ENCODE peak calls at places on chromosomes 6 and 20, in six cellular contexts. I is MM.1S, Q is endodermal cell, V is kidney epithelial cell, Y is fibroblast of pulmonary artery, W is esophagus squamous epithelium. H is an unnamed sample.

GRCh38 chr6:4506221-4506620 is 270.0 kb upstream of the CDYL start:
- DNase-seq in I (no peak), Q (no peak), V (no peak), Y (no peak), W (no peak), H (no peak)

GRCh38 chr6:33885121-33886057 is 81.6 kb upstream of the MLN start:
- DNase-seq in I (no peak), Q (no peak), V (peak), Y (peak), W (no peak), H (peak)

GRCh38 chr20:33272155-33272873 is 10.7 kb upstream of the BPIFB1 start:
- DNase-seq in I (no peak), Q (peak), V (no peak), Y (no peak), W (no peak), H (no peak)

GRCh38 chr20:50595433-50595895 is 85.3 kb downstream of the PTPN1 start:
- DNase-seq in I (no peak), Q (peak), V (no peak), Y (no peak), W (no peak), H (no peak)

GRCh38 chr6:140285471-140285870 is 911.0 kb upstream of the CITED2 start:
- DNase-seq in I (no peak), Q (no peak), V (no peak), Y (no peak), W (no peak), H (no peak)

GRCh38 chr20:35887393-35888064 is 66.8 kb downstream of the SCAND1 start:
- DNase-seq in I (no peak), Q (no peak), V (no peak), Y (no peak), W (no peak), H (no peak)

GRCh38 chr6:20182069-20182468 is 30.2 kb downstream of the MBOAT1 start:
- DNase-seq in I (no peak), Q (no peak), V (no peak), Y (no peak), W (no peak), H (no peak)

GRCh38 chr6:95551678-95552324 is 25.5 kb upstream of the MANEA start:
- DNase-seq in I (no peak), Q (no peak), V (no peak), Y (no peak), W (no peak), H (no peak)

GRCh38 chr6:85449388-85449817 is 480 bp upstream of the NT5E start:
- DNase-seq in I (peak), Q (no peak), V (no peak), Y (peak), W (no peak), H (peak)

GRCh38 chr6:166076625-166077024 is 91.0 kb downstream of the TBXT start:
- DNase-seq in I (no peak), Q (peak), V (no peak), Y (no peak), W (no peak), H (no peak)

GRCh38 chr6:147381734-147382133 is 126.8 kb upstream of the SAMD5 start:
- DNase-seq in I (no peak), Q (no peak), V (no peak), Y (no peak), W (no peak), H (peak)

GRCh38 chr20:49230575-49231211 is 11.5 kb downstream of the DDX27 start:
- DNase-seq in I (no peak), Q (no peak), V (no peak), Y (no peak), W (no peak), H (no peak)

GRCh38 chr6:4280721-4281120 is 145.3 kb upstream of the ECI2 start:
- DNase-seq in I (no peak), Q (peak), V (peak), Y (peak), W (no peak), H (peak)

GRCh38 chr6:21987501-21987957 is 309.3 kb downstream of the PRL start:
- DNase-seq in I (no peak), Q (peak), V (peak), Y (peak), W (peak), H (peak)

GRCh38 chr20:61515922-61516321 is 263.9 kb downstream of the CDH4 start:
- DNase-seq in I (no peak), Q (no peak), V (no peak), Y (no peak), W (no peak), H (no peak)

GRCh38 chr20:61647741-61648140 is 395.7 kb downstream of the CDH4 start:
- DNase-seq in I (no peak), Q (no peak), V (no peak), Y (no peak), W (no peak), H (no peak)

GRCh38 chr6:79377830-79378460 is 143.5 kb upstream of the HMGN3 start:
- DNase-seq in I (peak), Q (no peak), V (no peak), Y (peak), W (no peak), H (peak)

GRCh38 chr6:39251406-39251805 is 22.1 kb upstream of the KCNK5 start:
- DNase-seq in I (no peak), Q (no peak), V (peak), Y (no peak), W (no peak), H (no peak)

GRCh38 chr20:6559791-6560190 is 207.7 kb upstream of the BMP2 start:
- DNase-seq in I (no peak), Q (no peak), V (no peak), Y (no peak), W (no peak), H (no peak)

GRCh38 chr6:25628471-25629201 is 23.4 kb upstream of the SCGN start:
- DNase-seq in I (no peak), Q (no peak), V (no peak), Y (no peak), W (no peak), H (no peak)

GRCh38 chr20:8254911-8255582 is 123.0 kb downstream of the PLCB1 start:
- DNase-seq in I (no peak), Q (no peak), V (no peak), Y (no peak), W (no peak), H (peak)

GRCh38 chr20:48957521-48957920 is 36.0 kb downstream of the ARFGEF2 start:
- DNase-seq in I (no peak), Q (peak), V (no peak), Y (peak), W (no peak), H (no peak)

GRCh38 chr6:31578058-31578457 is 2.7 kb downstream of the TNF start:
- DNase-seq in I (no peak), Q (peak), V (no peak), Y (no peak), W (no peak), H (no peak)

GRCh38 chr6:18062733-18063132 is 59.7 kb downstream of the NHLRC1 start:
- DNase-seq in I (no peak), Q (no peak), V (no peak), Y (no peak), W (no peak), H (no peak)

GRCh38 chr6:136646377-136646776 is 96.2 kb upstream of the MAP7 start:
- DNase-seq in I (no peak), Q (no peak), V (no peak), Y (peak), W (no peak), H (no peak)

GRCh38 chr20:61539706-61540360 is 287.8 kb downstream of the CDH4 start:
- DNase-seq in I (no peak), Q (no peak), V (no peak), Y (no peak), W (no peak), H (no peak)

GRCh38 chr6:167764713-167765479 is 61.8 kb upstream of the AFDN start:
- DNase-seq in I (no peak), Q (peak), V (no peak), Y (no peak), W (no peak), H (no peak)

GRCh38 chr20:33915726-33916331 is 77.9 kb upstream of the RALY start:
- DNase-seq in I (peak), Q (peak), V (no peak), Y (peak), W (no peak), H (no peak)

GRCh38 chr6:154980273-154981070 is 14.6 kb upstream of the TIAM2 start:
- DNase-seq in I (no peak), Q (no peak), V (no peak), Y (no peak), W (no peak), H (no peak)

GRCh38 chr6:7148100-7148822 is 40.5 kb downstream of the RREB1 start:
- DNase-seq in I (no peak), Q (peak), V (peak), Y (no peak), W (no peak), H (peak)

GRCh38 chr6:28212510-28213212 is 12.4 kb upstream of the ZSCAN9 start:
- DNase-seq in I (peak), Q (peak), V (peak), Y (peak), W (no peak), H (peak)

GRCh38 chr6:12522347-12522746 is 194.2 kb upstream of the PHACTR1 start:
- DNase-seq in I (no peak), Q (no peak), V (no peak), Y (peak), W (no peak), H (no peak)

GRCh38 chr6:56235245-56235644 is 12.1 kb downstream of the COL21A1 start:
- DNase-seq in I (no peak), Q (no peak), V (no peak), Y (no peak), W (no peak), H (peak)

GRCh38 chr6:40419377-40419776 is 167.8 kb downstream of the LRFN2 start:
- DNase-seq in I (no peak), Q (peak), V (no peak), Y (peak), W (no peak), H (no peak)
- TF ChIP-seq CTCF in I (no peak), Q (no peak), V (no peak), Y (no peak), W (no peak), H (no peak)

DNA sequence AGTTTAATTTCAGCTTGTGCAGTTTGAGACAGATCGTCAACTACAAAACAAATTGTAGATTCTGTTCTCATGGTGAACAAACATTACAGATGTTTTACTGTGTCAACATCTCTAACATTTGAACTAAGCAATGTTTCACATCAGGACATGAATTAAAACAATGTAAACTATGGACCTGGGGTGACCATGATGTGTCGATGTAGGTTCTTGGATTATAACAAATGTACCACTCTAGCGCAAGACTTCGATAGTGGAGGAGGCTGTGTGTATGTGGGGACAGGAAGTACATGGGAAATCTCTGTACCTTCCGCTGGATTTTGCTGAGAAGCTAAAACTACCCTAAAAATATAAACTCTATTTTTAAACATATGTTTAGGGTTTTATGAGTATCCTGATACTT is 17.1 kb downstream of the HIVEP2 start:
- DNase-seq in I (no peak), Q (no peak), V (no peak), Y (peak), W (no peak), H (peak)
- H3K4me3 ChIP-seq in I (no peak), Q (peak), V (no peak), Y (peak), W (peak), H (no peak)

DNA sequence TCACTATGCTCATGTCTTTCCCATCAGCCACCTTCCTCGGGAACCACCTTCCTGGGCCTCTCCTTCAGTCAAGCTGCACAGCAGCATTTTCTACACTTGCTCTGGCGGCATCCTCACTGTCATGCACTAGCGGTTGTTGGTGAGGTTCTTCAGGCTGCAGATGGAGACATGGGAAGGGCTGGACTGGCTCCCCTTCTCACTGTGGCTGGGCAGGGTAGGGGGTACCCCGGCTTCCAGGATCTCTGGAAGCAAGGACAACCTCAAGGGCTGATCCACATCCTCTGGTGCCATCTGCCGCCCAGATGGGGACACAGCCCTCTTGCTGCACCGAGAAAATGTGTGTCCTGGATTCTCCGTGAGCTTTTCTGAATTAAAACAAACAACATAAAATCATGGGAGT is 180.1 kb upstream of the RNF24 start:
- DNase-seq in I (no peak), Q (peak), V (no peak), Y (peak), W (no peak), H (peak)
- TF ChIP-seq CTCF in I (peak), Q (peak), V (peak), Y (peak), W (no peak), H (peak)

GRCh38 chr6:169858935-169859351 is 107.5 kb downstream of the ERMARD start:
- DNase-seq in I (no peak), Q (peak), V (no peak), Y (no peak), W (no peak), H (no peak)
- H3K4me3 ChIP-seq in I (no peak), Q (no peak), V (no peak), Y (no peak), W (no peak), H (no peak)

GRCh38 chr6:75065524-75065923 is 140.3 kb downstream of the COL12A1 start:
- DNase-seq in I (no peak), Q (peak), V (no peak), Y (peak), W (no peak), H (peak)
- TF ChIP-seq CTCF in I (no peak), Q (peak), V (peak), Y (peak), W (no peak), H (peak)

DNA sequence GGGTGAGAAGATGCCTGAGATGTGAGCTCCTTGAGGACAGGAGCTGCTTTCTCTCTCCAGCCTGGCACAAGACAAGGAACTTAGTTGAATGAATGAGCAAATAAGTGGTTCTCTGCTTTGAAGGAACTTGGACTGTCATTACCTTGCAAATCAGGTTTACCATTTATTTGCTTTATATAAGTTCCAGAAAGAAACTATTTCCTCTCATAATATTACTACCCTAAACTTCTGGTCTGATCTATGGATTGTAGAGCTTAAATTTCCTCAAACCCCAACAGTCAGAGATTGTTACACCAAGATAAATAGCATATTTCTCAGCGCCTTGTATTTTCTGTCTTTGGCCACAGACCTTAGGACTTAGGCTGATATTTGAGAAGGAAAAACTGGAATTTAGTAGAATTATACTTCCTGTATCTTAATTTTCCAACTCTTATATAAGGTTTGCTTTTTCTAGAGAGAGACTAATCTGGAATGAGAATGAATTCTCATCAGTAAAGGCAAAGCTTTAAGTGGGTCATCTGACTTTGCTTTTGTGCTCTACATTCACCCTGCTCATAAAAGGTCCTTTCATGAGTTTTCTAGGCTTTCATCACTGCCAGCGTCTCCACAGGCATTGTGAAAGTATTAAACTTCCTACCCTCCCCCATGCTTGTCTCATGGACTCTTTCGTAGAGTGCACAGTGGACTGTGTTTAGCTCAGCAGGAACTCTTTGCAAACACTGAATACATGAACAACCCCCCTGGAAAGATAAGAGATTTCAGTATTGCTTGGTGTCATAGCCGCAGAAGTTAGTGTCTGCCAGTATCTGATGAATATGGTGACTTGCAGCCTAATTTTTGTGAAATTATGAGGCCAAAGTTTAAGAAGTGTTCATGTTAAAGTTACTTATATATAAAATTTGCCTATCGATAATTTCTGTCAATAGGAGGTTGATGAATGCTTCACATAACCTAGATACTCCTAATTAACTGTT is 74.0 kb downstream of the PTPRA start:
- DNase-seq in I (no peak), Q (no peak), V (no peak), Y (peak), W (no peak), H (peak)
- H3K4me3 ChIP-seq in I (no peak), Q (no peak), V (no peak), Y (no peak), W (no peak), H (no peak)

DNA sequence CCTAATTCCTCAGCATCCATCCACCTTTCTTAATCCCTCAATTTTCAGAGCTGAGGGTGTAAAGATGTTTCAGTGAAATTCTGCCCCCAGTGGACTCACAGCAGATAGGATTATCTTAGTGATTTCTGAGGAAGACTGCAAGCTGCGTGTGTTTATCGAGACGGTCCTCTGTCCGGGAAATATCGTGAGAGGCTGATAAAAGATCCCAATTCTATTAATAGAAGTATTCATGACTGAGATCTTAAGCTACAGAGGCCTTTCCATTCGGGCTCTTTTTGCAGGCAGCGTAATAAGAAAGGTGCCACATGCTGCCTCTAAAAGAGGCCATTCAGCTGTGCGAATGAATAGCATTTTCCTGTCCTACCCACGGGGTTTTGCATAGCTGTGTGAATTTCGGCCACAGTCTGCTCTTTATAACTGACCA is 209.0 kb downstream of the ARHGAP18 start:
- DNase-seq in I (no peak), Q (no peak), V (no peak), Y (peak), W (no peak), H (no peak)
- TF ChIP-seq CTCF in I (peak), Q (peak), V (no peak), Y (peak), W (peak), H (peak)

GRCh38 chr6:83911278-83911677 is 51.8 kb downstream of the CYB5R4 start:
- DNase-seq in I (no peak), Q (no peak), V (no peak), Y (peak), W (no peak), H (no peak)

GRCh38 chr6:83904395-83904794 is 44.9 kb downstream of the CYB5R4 start:
- DNase-seq in I (no peak), Q (no peak), V (no peak), Y (no peak), W (no peak), H (no peak)

GRCh38 chr6:83901624-83902023 is 42.1 kb downstream of the CYB5R4 start:
- DNase-seq in I (no peak), Q (no peak), V (no peak), Y (no peak), W (no peak), H (no peak)

GRCh38 chr6:83908813-83909212 is 49.3 kb downstream of the CYB5R4 start:
- DNase-seq in I (no peak), Q (no peak), V (no peak), Y (no peak), W (no peak), H (peak)

DNA sequence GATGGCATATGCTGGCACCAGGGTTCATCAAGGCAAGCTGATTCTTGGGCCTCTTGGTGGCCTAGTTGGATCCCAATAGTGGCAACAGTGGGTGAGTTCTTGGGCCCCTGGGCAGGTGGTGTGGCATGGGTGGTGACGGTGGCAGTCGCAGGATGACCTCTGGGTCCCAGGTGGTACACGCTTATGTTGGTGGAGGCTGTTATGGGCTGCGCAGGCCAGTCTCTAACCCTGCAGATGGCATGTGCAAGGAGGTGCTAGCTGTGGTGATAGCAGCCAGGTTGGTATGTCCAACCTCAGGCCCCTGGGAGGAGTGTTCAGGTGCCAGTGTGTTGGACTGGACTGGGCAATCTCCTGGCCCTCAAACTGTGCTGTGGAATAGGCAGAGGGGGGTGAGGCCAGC is 46.2 kb downstream of the CYB5R4 start:
- DNase-seq in I (no peak), Q (no peak), V (no peak), Y (no peak), W (no peak), H (no peak)
- H3K4me3 ChIP-seq in I (no peak), Q (no peak), V (no peak), Y (no peak), W (no peak), H (no peak)

GRCh38 chr6:72080260-72080941 is 194.1 kb downstream of the RIMS1 start:
- DNase-seq in I (no peak), Q (no peak), V (no peak), Y (peak), W (no peak), H (no peak)

GRCh38 chr6:72083976-72084375 is 197.6 kb downstream of the RIMS1 start:
- DNase-seq in I (no peak), Q (no peak), V (no peak), Y (no peak), W (no peak), H (no peak)

GRCh38 chr6:72081880-72082279 is 195.5 kb downstream of the RIMS1 start:
- DNase-seq in I (no peak), Q (no peak), V (no peak), Y (no peak), W (no peak), H (no peak)

DNA sequence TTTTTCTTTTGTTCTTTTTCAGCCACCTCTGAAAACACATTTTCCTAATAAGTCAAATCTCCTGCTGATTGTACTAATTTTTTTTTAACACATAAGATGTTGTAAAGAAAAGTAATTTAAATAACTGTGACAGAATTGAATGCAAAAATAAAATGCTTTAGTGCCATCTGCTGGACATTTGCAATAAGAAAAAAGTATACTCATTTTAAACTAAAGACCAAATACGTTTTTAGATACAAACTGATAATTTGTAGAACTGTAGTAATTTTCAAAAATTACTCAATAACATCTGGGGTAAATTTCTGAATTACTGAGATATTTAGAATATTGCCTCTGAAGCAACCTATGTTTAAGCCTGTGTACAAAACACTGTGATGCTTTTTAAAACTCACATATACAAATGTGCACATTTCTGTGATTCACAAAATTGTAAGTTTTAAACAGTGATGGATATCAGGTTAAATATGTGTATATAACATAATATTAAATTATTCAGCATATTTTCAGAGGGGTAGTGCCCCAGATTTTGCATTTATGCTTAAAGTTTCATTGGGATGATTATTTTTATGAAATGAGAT is 198.7 kb downstream of the RIMS1 start:
- DNase-seq in I (peak), Q (no peak), V (no peak), Y (peak), W (no peak), H (peak)
- TF ChIP-seq CTCF in I (peak), Q (peak), V (no peak), Y (peak), W (no peak), H (peak)